ENCODE peak calls at places on chromosomes 6 and 20, in five cellular contexts. One of them, this sample, is unnamed.

GRCh38 chr20:63255911-63256704 is 1.8 kb upstream of the NKAIN4 start:
- DNase-seq in mucosa of gallbladder: no peak
- DNase-seq in NCI-H1092 treated with DMSO at 0.1 percent for 48 hours: no peak
- DNase-seq in nephron progenitor cell: no peak
- DNase-seq in GM23338: no peak
- DNase-seq in this sample: no peak

GRCh38 chr6:97765480-97765879 is 482.5 kb upstream of the MMS22L start:
- DNase-seq in mucosa of gallbladder: no peak
- DNase-seq in NCI-H1092 treated with DMSO at 0.1 percent for 48 hours: no peak
- DNase-seq in nephron progenitor cell: no peak
- DNase-seq in GM23338: no peak
- DNase-seq in this sample: no peak

GRCh38 chr6:164039954-164040375 is 625.4 kb downstream of the QKI start:
- DNase-seq in mucosa of gallbladder: peak
- DNase-seq in NCI-H1092 treated with DMSO at 0.1 percent for 48 hours: no peak
- DNase-seq in nephron progenitor cell: no peak
- DNase-seq in GM23338: no peak
- DNase-seq in this sample: peak

GRCh38 chr20:63316502-63316921 is 23.5 kb downstream of the COL20A1 start:
- DNase-seq in mucosa of gallbladder: no peak
- DNase-seq in NCI-H1092 treated with DMSO at 0.1 percent for 48 hours: no peak
- DNase-seq in nephron progenitor cell: no peak
- DNase-seq in GM23338: no peak
- DNase-seq in this sample: no peak

GRCh38 chr6:130788954-130789353 is 38.3 kb upstream of the SMLR1 start:
- DNase-seq in mucosa of gallbladder: no peak
- DNase-seq in NCI-H1092 treated with DMSO at 0.1 percent for 48 hours: no peak
- DNase-seq in nephron progenitor cell: no peak
- DNase-seq in GM23338: peak
- DNase-seq in this sample: no peak

GRCh38 chr6:16949696-16950095 is 152.2 kb upstream of the STMND1 start:
- DNase-seq in mucosa of gallbladder: no peak
- DNase-seq in NCI-H1092 treated with DMSO at 0.1 percent for 48 hours: no peak
- DNase-seq in nephron progenitor cell: no peak
- DNase-seq in GM23338: no peak
- DNase-seq in this sample: no peak

GRCh38 chr20:11937230-11937629 is 19.5 kb downstream of the BTBD3 start:
- DNase-seq in mucosa of gallbladder: no peak
- DNase-seq in NCI-H1092 treated with DMSO at 0.1 percent for 48 hours: no peak
- DNase-seq in nephron progenitor cell: no peak
- DNase-seq in GM23338: no peak
- DNase-seq in this sample: no peak

GRCh38 chr6:163834226-163834970 is 419.9 kb downstream of the QKI start:
- DNase-seq in mucosa of gallbladder: no peak
- DNase-seq in NCI-H1092 treated with DMSO at 0.1 percent for 48 hours: no peak
- DNase-seq in nephron progenitor cell: no peak
- DNase-seq in GM23338: peak
- DNase-seq in this sample: no peak

GRCh38 chr6:159201336-159201735 is 32.1 kb downstream of the FNDC1 start:
- DNase-seq in mucosa of gallbladder: no peak
- DNase-seq in NCI-H1092 treated with DMSO at 0.1 percent for 48 hours: no peak
- DNase-seq in nephron progenitor cell: no peak
- DNase-seq in GM23338: no peak
- DNase-seq in this sample: no peak

GRCh38 chr6:26175428-26176181 is 88.4 kb downstream of the HFE start:
- DNase-seq in mucosa of gallbladder: peak
- DNase-seq in NCI-H1092 treated with DMSO at 0.1 percent for 48 hours: peak
- DNase-seq in nephron progenitor cell: peak
- DNase-seq in GM23338: peak
- DNase-seq in this sample: no peak

GRCh38 chr20:47843886-47844567 is 58.7 kb upstream of the SULF2 start:
- DNase-seq in mucosa of gallbladder: no peak
- DNase-seq in NCI-H1092 treated with DMSO at 0.1 percent for 48 hours: no peak
- DNase-seq in nephron progenitor cell: no peak
- DNase-seq in GM23338: peak
- DNase-seq in this sample: no peak

GRCh38 chr6:123715243-123715863 is 78.6 kb upstream of the TRDN start:
- DNase-seq in mucosa of gallbladder: no peak
- DNase-seq in NCI-H1092 treated with DMSO at 0.1 percent for 48 hours: peak
- DNase-seq in nephron progenitor cell: peak
- DNase-seq in GM23338: peak
- DNase-seq in this sample: no peak

GRCh38 chr20:48631114-48632016 is 196.4 kb downstream of the PREX1 start:
- DNase-seq in mucosa of gallbladder: no peak
- DNase-seq in NCI-H1092 treated with DMSO at 0.1 percent for 48 hours: no peak
- DNase-seq in nephron progenitor cell: no peak
- DNase-seq in GM23338: no peak
- DNase-seq in this sample: no peak

GRCh38 chr20:3042621-3043020 is 801 bp upstream of the GNRH2 start:
- DNase-seq in mucosa of gallbladder: peak
- DNase-seq in NCI-H1092 treated with DMSO at 0.1 percent for 48 hours: no peak
- DNase-seq in nephron progenitor cell: peak
- DNase-seq in GM23338: peak
- DNase-seq in this sample: no peak

GRCh38 chr6:106281088-106281487 is 44.5 kb downstream of the ATG5 start:
- DNase-seq in mucosa of gallbladder: no peak
- DNase-seq in NCI-H1092 treated with DMSO at 0.1 percent for 48 hours: no peak
- DNase-seq in nephron progenitor cell: no peak
- DNase-seq in GM23338: no peak
- DNase-seq in this sample: no peak

GRCh38 chr6:165664553-165665383 is 1.7 kb upstream of the PDE10A start:
- DNase-seq in mucosa of gallbladder: no peak
- DNase-seq in NCI-H1092 treated with DMSO at 0.1 percent for 48 hours: peak
- DNase-seq in nephron progenitor cell: peak
- DNase-seq in GM23338: peak
- DNase-seq in this sample: no peak

GRCh38 chr6:25617997-25618396 is 34.0 kb upstream of the SCGN start:
- DNase-seq in mucosa of gallbladder: no peak
- DNase-seq in NCI-H1092 treated with DMSO at 0.1 percent for 48 hours: no peak
- DNase-seq in nephron progenitor cell: no peak
- DNase-seq in GM23338: no peak
- DNase-seq in this sample: no peak

GRCh38 chr6:81792826-81793225 is 40.3 kb upstream of the TENT5A start:
- DNase-seq in mucosa of gallbladder: no peak
- DNase-seq in NCI-H1092 treated with DMSO at 0.1 percent for 48 hours: no peak
- DNase-seq in nephron progenitor cell: no peak
- DNase-seq in GM23338: no peak
- DNase-seq in this sample: no peak

GRCh38 chr6:134097114-134097707 is 44.8 kb upstream of the SLC2A12 start:
- DNase-seq in mucosa of gallbladder: peak
- DNase-seq in NCI-H1092 treated with DMSO at 0.1 percent for 48 hours: peak
- DNase-seq in nephron progenitor cell: peak
- DNase-seq in GM23338: peak
- DNase-seq in this sample: peak

GRCh38 chr6:168791916-168792315 is 350.9 kb downstream of the SMOC2 start:
- DNase-seq in mucosa of gallbladder: no peak
- DNase-seq in NCI-H1092 treated with DMSO at 0.1 percent for 48 hours: no peak
- DNase-seq in nephron progenitor cell: no peak
- DNase-seq in GM23338: no peak
- DNase-seq in this sample: no peak

GRCh38 chr6:45959534-45960195 is 56.0 kb downstream of the CLIC5 start:
- DNase-seq in mucosa of gallbladder: peak
- DNase-seq in NCI-H1092 treated with DMSO at 0.1 percent for 48 hours: peak
- DNase-seq in nephron progenitor cell: no peak
- DNase-seq in GM23338: no peak
- DNase-seq in this sample: no peak

This sample was measured in activated T-cell treated with anti-CD3 and anti-CD28 coated beads, Interleukin-2, amount 50 U/mL, for 1 hour.